ENCODE peak calls at places on chromosomes 1 and 21, in seven cellular contexts. M, A, Z, C, I, B and H are unnamed samples.

GRCh38 chr1:19368964-19369363 is 56.8 kb downstream of the SLC66A1 start:
- DNase-seq in M (no peak), A (no peak), Z (no peak), C (no peak), I (no peak), B (no peak), H (no peak)

GRCh38 chr1:221039616-221040015 is 160.4 kb downstream of the HLX start:
- DNase-seq in M (no peak), A (no peak), Z (peak), C (no peak), I (no peak), B (no peak), H (peak)

GRCh38 chr1:225361176-225361575 is 66.7 kb downstream of the LBR start:
- DNase-seq in M (no peak), A (no peak), Z (no peak), C (no peak), I (no peak), B (no peak), H (no peak)

GRCh38 chr1:50502147-50502546 is 78.9 kb upstream of the DMRTA2 start:
- DNase-seq in M (no peak), A (no peak), Z (no peak), C (no peak), I (no peak), B (no peak), H (no peak)

GRCh38 chr1:103063911-103064310 is 44.4 kb downstream of the COL11A1 start:
- DNase-seq in M (no peak), A (no peak), Z (peak), C (no peak), I (no peak), B (no peak), H (peak)

GRCh38 chr1:56856186-56856585 is 1.6 kb downstream of the C8A start:
- DNase-seq in M (no peak), A (no peak), Z (no peak), C (no peak), I (no peak), B (no peak), H (no peak)

GRCh38 chr1:214632091-214632490 is 29.1 kb downstream of the CENPF start:
- DNase-seq in M (no peak), A (no peak), Z (no peak), C (no peak), I (no peak), B (no peak), H (no peak)

GRCh38 chr1:155196103-155196892 is 11.4 kb downstream of the THBS3 start:
- DNase-seq in M (no peak), A (no peak), Z (no peak), C (no peak), I (no peak), B (peak), H (no peak)

GRCh38 chr1:147496571-147496970 is 44.7 kb upstream of the BCL9 start:
- DNase-seq in M (peak), A (no peak), Z (peak), C (no peak), I (no peak), B (peak), H (peak)

GRCh38 chr1:156859523-156860112 is 701 bp upstream of the INSRR start:
- DNase-seq in M (no peak), A (no peak), Z (no peak), C (no peak), I (no peak), B (no peak), H (peak)

GRCh38 chr1:48851638-48852037 is 74.9 kb upstream of the BEND5 start:
- DNase-seq in M (no peak), A (no peak), Z (peak), C (no peak), I (no peak), B (no peak), H (peak)

GRCh38 chr1:154404511-154404931 is 622 bp upstream of the IL6R start:
- DNase-seq in M (no peak), A (no peak), Z (no peak), C (no peak), I (no peak), B (no peak), H (no peak)

GRCh38 chr1:247210062-247210385 is 38.2 kb upstream of the ZNF124 start:
- DNase-seq in M (no peak), A (no peak), Z (peak), C (no peak), I (no peak), B (no peak), H (peak)

GRCh38 chr21:43809853-43810504 is 20.6 kb downstream of the RRP1 start:
- DNase-seq in M (no peak), A (no peak), Z (no peak), C (no peak), I (no peak), B (no peak), H (no peak)

GRCh38 chr1:93111065-93111464 is 32.0 kb downstream of the MTF2 start:
- DNase-seq in M (no peak), A (no peak), Z (no peak), C (no peak), I (no peak), B (no peak), H (no peak)

GRCh38 chr1:183699643-183700160 is 46.6 kb upstream of the APOBEC4 start:
- DNase-seq in M (no peak), A (no peak), Z (no peak), C (peak), I (peak), B (no peak), H (peak)

GRCh38 chr21:42764443-42764760 is 111.0 kb downstream of the PDE9A start:
- DNase-seq in M (no peak), A (no peak), Z (no peak), C (no peak), I (no peak), B (no peak), H (no peak)

GRCh38 chr1:111852216-111852615 is 96.5 kb downstream of the DDX20 start:
- DNase-seq in M (no peak), A (no peak), Z (no peak), C (no peak), I (no peak), B (no peak), H (no peak)

GRCh38 chr1:168972887-168973286 is 133.6 kb upstream of the ATP1B1 start:
- DNase-seq in M (no peak), A (no peak), Z (no peak), C (peak), I (peak), B (peak), H (no peak)

GRCh38 chr1:206590025-206590834 is 22.0 kb downstream of the EIF2D start:
- DNase-seq in M (no peak), A (peak), Z (peak), C (no peak), I (no peak), B (no peak), H (peak)

GRCh38 chr21:42496839-42497202 is 797 bp upstream of the RSPH1 start:
- DNase-seq in M (no peak), A (no peak), Z (peak), C (no peak), I (peak), B (no peak), H (no peak)

GRCh38 chr1:44546403-44547053 is 127.8 kb downstream of the TMEM53 start:
- DNase-seq in M (no peak), A (no peak), Z (no peak), C (no peak), I (no peak), B (no peak), H (no peak)

GRCh38 chr1:154352581-154353459 is 27.5 kb downstream of the ATP8B2 start:
- DNase-seq in M (peak), A (no peak), Z (peak), C (peak), I (peak), B (peak), H (peak)

GRCh38 chr1:63545780-63546179 is 22.5 kb downstream of the EFCAB7 start:
- DNase-seq in M (no peak), A (no peak), Z (peak), C (no peak), I (no peak), B (no peak), H (peak)

GRCh38 chr1:30930631-30931173 is 22.1 kb upstream of the SDC3 start:
- DNase-seq in M (no peak), A (no peak), Z (no peak), C (no peak), I (no peak), B (no peak), H (no peak)

GRCh38 chr1:221758455-221758854 is 16.6 kb upstream of the DUSP10 start:
- DNase-seq in M (no peak), A (no peak), Z (no peak), C (no peak), I (no peak), B (no peak), H (no peak)

GRCh38 chr21:32136546-32136945 is 142.3 kb downstream of the MIS18A start:
- DNase-seq in M (no peak), A (no peak), Z (no peak), C (no peak), I (no peak), B (no peak), H (no peak)

GRCh38 chr1:38559180-38559874 is 300.2 kb downstream of the RRAGC start:
- DNase-seq in M (no peak), A (no peak), Z (no peak), C (peak), I (no peak), B (peak), H (no peak)

GRCh38 chr1:53142226-53142853 is at the start of gene SLC1A7:
- DNase-seq in M (no peak), A (no peak), Z (no peak), C (no peak), I (no peak), B (no peak), H (no peak)

GRCh38 chr1:4801192-4801924 is 146.9 kb downstream of the AJAP1 start:
- DNase-seq in M (peak), A (no peak), Z (peak), C (no peak), I (no peak), B (peak), H (peak)

GRCh38 chr1:152244576-152244975 is 20.6 kb upstream of the HRNR start:
- DNase-seq in M (no peak), A (no peak), Z (peak), C (no peak), I (no peak), B (no peak), H (peak)

GRCh38 chr1:48222501-48223242 is at the start of gene SLC5A9:
- DNase-seq in M (no peak), A (no peak), Z (no peak), C (no peak), I (no peak), B (no peak), H (no peak)

GRCh38 chr1:155071701-155072100 is 6.9 kb upstream of the EFNA3 start:
- DNase-seq in M (no peak), A (no peak), Z (no peak), C (no peak), I (peak), B (no peak), H (no peak)

GRCh38 chr1:228318823-228319241 is 87.8 kb downstream of the TRIM11 start:
- DNase-seq in M (peak), A (no peak), Z (no peak), C (no peak), I (no peak), B (peak), H (no peak)

GRCh38 chr1:30706528-30706927 is 16.9 kb downstream of the MATN1 start:
- DNase-seq in M (peak), A (no peak), Z (peak), C (no peak), I (peak), B (no peak), H (peak)

GRCh38 chr1:186745531-186746146 is 65.4 kb upstream of the PTGS2 start:
- DNase-seq in M (no peak), A (no peak), Z (no peak), C (no peak), I (no peak), B (no peak), H (no peak)

DNA sequence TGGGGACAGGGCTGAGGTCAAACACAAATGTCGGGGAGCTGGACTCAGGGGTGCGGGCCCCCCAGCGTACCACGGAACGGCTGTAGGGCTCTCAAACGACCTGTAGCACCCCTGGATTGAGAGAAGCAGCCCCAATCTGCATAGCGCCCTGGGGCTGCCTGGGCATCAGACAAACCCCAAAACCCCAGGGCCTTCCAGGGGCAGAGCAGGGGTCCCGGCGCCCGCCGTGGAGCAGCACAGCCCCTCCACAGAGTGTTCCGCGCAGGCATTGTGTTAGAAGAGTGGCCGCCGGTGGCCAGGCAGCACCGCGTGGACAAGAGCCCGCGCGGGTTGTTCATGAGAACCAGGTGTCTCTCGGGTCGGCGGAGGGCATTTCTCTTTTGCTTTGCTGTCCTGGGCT is 64.2 kb upstream of the ARHGEF16 start:
- DNase-seq in M (no peak), A (no peak), Z (no peak), C (no peak), I (no peak), B (no peak), H (no peak)
- H3K4me3 ChIP-seq in M (no peak), A (no peak), Z (no peak), C (no peak), I (no peak), B (no peak), H (no peak)

DNA sequence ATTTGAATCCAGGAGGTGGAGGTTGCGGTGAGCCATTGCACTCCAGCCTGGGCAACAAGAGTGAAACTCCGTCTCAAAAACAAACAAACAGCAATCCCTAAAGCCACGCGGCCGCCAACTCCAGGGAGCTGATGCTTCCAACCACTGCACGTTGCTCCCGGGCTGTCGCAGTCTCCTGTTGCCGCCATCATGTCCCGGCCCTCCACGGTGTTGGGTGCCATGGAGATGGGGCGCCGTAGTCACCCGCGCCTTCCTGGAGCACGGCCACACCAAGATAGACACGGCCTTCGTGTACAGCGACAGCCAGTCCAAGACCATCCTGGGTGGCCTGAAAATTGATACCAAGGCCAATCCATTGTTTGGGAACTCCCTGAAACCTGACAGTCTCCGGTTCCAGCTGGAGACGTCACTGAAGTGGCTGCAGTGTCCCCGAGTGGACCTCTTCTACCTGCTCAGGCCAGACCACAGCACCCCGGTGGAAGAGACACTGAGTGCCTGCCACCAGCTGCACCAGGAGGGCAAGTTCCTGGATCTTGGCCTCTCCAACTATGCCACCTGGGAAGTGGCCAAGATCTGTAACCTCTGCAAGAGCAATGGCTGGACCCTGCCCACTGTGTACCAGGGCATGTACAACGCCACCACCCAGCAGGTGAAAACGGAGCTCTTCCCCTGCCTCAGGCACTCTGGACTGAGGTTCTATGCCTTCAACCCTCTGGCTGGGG is 32.6 kb downstream of the SLC16A1 start:
- DNase-seq in M (no peak), A (no peak), Z (no peak), C (no peak), I (no peak), B (no peak), H (no peak)
- TF ChIP-seq CTCF in M (no peak), A (no peak), Z (no peak), C (no peak), I (no peak), B (no peak), H (no peak)

DNA sequence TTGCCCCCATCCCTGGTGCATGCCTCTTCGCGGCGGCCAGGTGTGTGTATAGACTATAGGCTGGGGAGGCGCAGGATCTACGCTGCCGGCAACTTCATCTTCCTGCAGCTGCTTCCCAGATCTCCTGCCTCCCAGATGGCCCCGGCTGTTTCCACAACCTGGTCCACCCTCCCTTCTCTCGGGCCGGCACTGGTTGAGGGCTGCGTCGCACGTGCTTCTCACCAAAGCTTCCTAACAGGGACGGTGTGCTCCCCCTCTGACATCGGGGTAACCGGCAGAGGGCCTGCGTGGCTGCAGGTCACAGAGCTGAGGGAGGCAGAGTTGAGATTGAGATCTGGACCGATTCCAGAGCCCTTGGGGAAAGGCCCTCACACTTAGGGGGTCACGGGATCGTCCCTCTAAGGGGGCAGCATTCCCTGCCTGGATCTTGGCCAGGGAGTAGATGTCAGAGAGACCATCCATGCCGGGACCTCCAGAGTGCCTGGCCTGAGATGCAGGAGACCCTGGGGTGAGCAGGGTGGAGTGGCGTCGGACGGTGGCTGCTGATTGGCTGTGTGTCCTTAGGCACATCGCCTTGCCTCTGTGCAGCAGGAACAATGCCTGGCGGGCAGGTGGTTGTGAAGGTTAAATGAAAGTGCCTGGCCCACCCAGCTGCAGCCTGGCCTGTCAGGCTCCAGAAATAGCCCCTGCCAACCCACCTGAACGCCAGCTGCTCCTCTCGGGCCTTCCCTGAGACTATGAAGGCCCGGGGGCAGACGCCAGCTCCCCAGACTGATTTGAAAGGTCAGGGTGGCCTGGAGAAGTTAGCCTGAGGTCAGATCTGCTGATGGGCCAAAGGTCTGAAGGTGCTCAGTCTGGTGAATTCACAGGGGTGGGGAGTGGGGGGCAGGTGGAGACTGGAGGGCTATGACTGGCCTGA is 6.1 kb upstream of the MASP2 start:
- DNase-seq in M (no peak), A (no peak), Z (peak), C (no peak), I (no peak), B (no peak), H (no peak)
- H3K4me3 ChIP-seq in M (no peak), A (no peak), Z (no peak), C (no peak), I (no peak), B (no peak), H (no peak)

DNA sequence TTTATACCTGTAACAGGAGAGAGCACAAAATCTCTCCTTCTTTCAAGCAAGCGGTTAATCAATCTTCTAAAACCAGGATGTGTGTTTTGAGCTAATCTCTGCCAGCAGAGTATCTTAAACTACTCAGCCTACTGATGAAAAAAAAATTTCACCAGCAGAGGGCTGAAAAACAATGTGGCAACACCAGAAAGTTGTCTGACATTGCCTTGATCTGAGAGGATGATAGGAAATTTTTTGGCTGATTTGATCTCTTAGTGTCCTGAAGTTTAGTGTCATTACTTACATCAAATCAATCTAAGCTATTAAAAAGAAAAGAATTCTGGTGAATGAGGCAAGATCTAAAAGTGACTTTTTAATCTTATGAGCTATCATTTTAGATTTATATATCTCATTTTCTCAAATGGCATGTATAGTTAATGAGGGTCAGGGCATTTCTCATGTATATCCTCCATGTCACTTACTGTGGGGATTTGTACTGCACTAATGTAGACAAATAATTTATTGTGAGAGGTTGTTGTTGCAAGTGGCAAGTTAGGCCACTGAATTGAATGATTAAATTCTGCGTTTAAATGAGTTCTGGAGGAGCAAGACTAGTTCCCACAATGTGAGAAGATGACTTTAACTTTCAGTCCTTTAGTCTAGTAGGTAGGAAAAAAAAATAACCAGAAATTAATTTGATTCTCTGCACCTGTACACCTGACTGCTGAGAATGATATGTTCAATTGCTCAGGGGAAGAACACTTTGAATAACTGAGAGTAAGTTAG is 10.8 kb downstream of the ADAMTS1 start:
- DNase-seq in M (no peak), A (no peak), Z (no peak), C (no peak), I (no peak), B (no peak), H (peak)
- TF ChIP-seq CTCF in M (no peak), A (peak), Z (peak), C (no peak), I (peak), B (peak), H (peak)

GRCh38 chr1:26546375-26546774 is 16.8 kb downstream of the RPS6KA1 start:
- DNase-seq in M (no peak), A (no peak), Z (peak), C (no peak), I (no peak), B (no peak), H (no peak)
- H3K4me3 ChIP-seq in M (peak), A (no peak), Z (no peak), C (no peak), I (no peak), B (no peak), H (no peak)